ENCODE peak calls at places on chromosomes 1 and 21, in four cellular contexts. W is NCI-H1105, J is kidney, G is foreskin fibroblast. R is an unnamed sample.

GRCh38 chr1:198918920-198919319 is 280.1 kb downstream of the PTPRC start:
- DNase-seq in W (no peak), J (no peak), G (no peak), R (no peak)

GRCh38 chr1:204923626-204924012 is 53.0 kb downstream of the NFASC start:
- DNase-seq in W (no peak), J (no peak), G (no peak), R (no peak)

GRCh38 chr1:20074725-20075171 is 4.8 kb downstream of the PLA2G5 start:
- DNase-seq in W (no peak), J (no peak), G (no peak), R (no peak)

GRCh38 chr1:116628448-116628847 is 39.1 kb downstream of the IGSF3 start:
- DNase-seq in W (no peak), J (no peak), G (no peak), R (no peak)

GRCh38 chr1:179099891-179100290 is 18.0 kb downstream of the TOR3A start:
- DNase-seq in W (no peak), J (no peak), G (no peak), R (no peak)

GRCh38 chr1:223052931-223053330 is 90.1 kb downstream of the TLR5 start:
- DNase-seq in W (no peak), J (no peak), G (peak; percentile 20), R (no peak)

GRCh38 chr1:206631085-206631509 is 4.2 kb upstream of the DYRK3 start:
- DNase-seq in W (peak; percentile 36), J (no peak), G (peak; percentile 66), R (peak; percentile 95)

GRCh38 chr1:44733365-44733764 is 2.4 kb upstream of the RNU5D-1 start:
- DNase-seq in W (no peak), J (no peak), G (peak; percentile 71), R (peak; percentile 18)

GRCh38 chr21:45373991-45374816 is 30.8 kb upstream of the COL18A1 start:
- DNase-seq in W (no peak), J (peak; percentile 67), G (no peak), R (no peak)

GRCh38 chr1:41387667-41388091 is 26.4 kb downstream of the FOXO6 start:
- DNase-seq in W (peak; percentile 95), J (peak; percentile 96), G (peak; percentile 35), R (peak; percentile 12)

GRCh38 chr1:109784551-109785252 is 21.0 kb upstream of the EPS8L3 start:
- DNase-seq in W (no peak), J (peak; percentile 59), G (no peak), R (no peak)

GRCh38 chr1:203480525-203481084 is 5.0 kb downstream of the PRELP start:
- DNase-seq in W (peak; percentile 75), J (peak; percentile 83), G (peak; percentile 91), R (peak; percentile 28)

GRCh38 chr1:113981962-113982931 is 3.0 kb downstream of the OLFML3 start:
- DNase-seq in W (no peak), J (no peak), G (peak; percentile 86), R (peak; percentile 15)

GRCh38 chr1:62875676-62876075 is 91.7 kb downstream of the ATG4C start:
- DNase-seq in W (no peak), J (no peak), G (no peak), R (no peak)

GRCh38 chr1:174965006-174965971 is 34.5 kb upstream of the CACYBP start:
- DNase-seq in W (no peak), J (no peak), G (no peak), R (peak; percentile 80)

GRCh38 chr1:202105571-202106339 is 17.0 kb upstream of the GPR37L1 start:
- DNase-seq in W (no peak), J (peak; percentile 87), G (no peak), R (peak; percentile 90)

GRCh38 chr1:202058001-202058908 is 47.9 kb downstream of the ELF3 start:
- DNase-seq in W (no peak), J (no peak), G (no peak), R (peak; percentile 58)

GRCh38 chr1:111448482-111448917 is 556 bp downstream of the WDR77 start:
- DNase-seq in W (no peak), J (no peak), G (peak; percentile 16), R (no peak)

GRCh38 chr1:205522692-205523091 is 18.2 kb downstream of the CDK18 start:
- DNase-seq in W (no peak), J (no peak), G (no peak), R (no peak)

GRCh38 chr1:107727866-107728265 is 237.1 kb downstream of the VAV3 start:
- DNase-seq in W (no peak), J (no peak), G (no peak), R (no peak)

GRCh38 chr1:225746361-225747179 is 31.1 kb upstream of the SRP9 start:
- DNase-seq in W (no peak), J (peak; percentile 87), G (peak; percentile 73), R (no peak)

GRCh38 chr1:192475329-192475728 is 100.2 kb upstream of the RGS1 start:
- DNase-seq in W (no peak), J (no peak), G (no peak), R (no peak)

GRCh38 chr1:157983787-157984186 is 9.7 kb upstream of the KIRREL1 start:
- DNase-seq in W (no peak), J (no peak), G (no peak), R (no peak)

GRCh38 chr1:24548070-24548469 is 7.8 kb upstream of the NCMAP start:
- DNase-seq in W (no peak), J (no peak), G (no peak), R (no peak)

GRCh38 chr1:103171041-103171590 is 62.8 kb upstream of the COL11A1 start:
- DNase-seq in W (no peak), J (no peak), G (peak; percentile 18), R (no peak)

GRCh38 chr1:113168946-113169345 is 95.9 kb downstream of the LRIG2 start:
- DNase-seq in W (no peak), J (no peak), G (no peak), R (no peak)

GRCh38 chr1:18738617-18739016 is 108.0 kb downstream of the PAX7 start:
- DNase-seq in W (no peak), J (no peak), G (no peak), R (no peak)

R was measured in OCI-M1.